ENCODE peak calls at places on chromosomes 4 and X, in seven cellular contexts. T is suprapubic skin; B is transverse colon; K is heart right ventricle; M is neuronal stem cell; N is left ventricle myocardium inferior; Q is CD4-positive, CD25-positive, alpha-beta regulatory T cell. I is an unnamed sample.

GRCh38 chr4:19999331-19999730 is 252.4 kb upstream of the SLIT2 start:
- DNase-seq in N (no peak), Q (no peak), B (no peak), K (no peak), M (no peak), T (no peak), I (no peak)

GRCh38 chr4:143700420-143701352 is at the start of gene FREM3:
- DNase-seq in Q (peak; percentile 52), N (no peak), B (no peak), T (no peak), K (no peak), M (peak; percentile 20), I (no peak)

GRCh38 chrX:40156472-40157227 is 58.9 kb upstream of the BCOR start:
- DNase-seq in N (no peak), M (no peak), Q (no peak), K (no peak), T (no peak), B (no peak), I (no peak)

GRCh38 chr4:61921890-61922289 is 721.8 kb downstream of the ADGRL3 start:
- DNase-seq in T (no peak), B (no peak), Q (no peak), M (no peak), K (no peak), N (no peak), I (no peak)

GRCh38 chr4:76830612-76831474 is 67.1 kb downstream of the SOWAHB start:
- DNase-seq in B (peak; percentile 79), N (no peak), Q (no peak), K (peak; percentile 77), M (peak; percentile 20), T (no peak), I (no peak)

GRCh38 chrX:18676470-18676869 is 4.6 kb upstream of the RS1 start:
- DNase-seq in N (no peak), T (no peak), B (no peak), K (no peak), Q (no peak), M (peak; percentile 8), I (no peak)

GRCh38 chr4:61408163-61408562 is 208.0 kb downstream of the ADGRL3 start:
- DNase-seq in B (no peak), T (no peak), N (no peak), K (no peak), Q (no peak), M (peak; percentile 32), I (no peak)

GRCh38 chr4:139453371-139454110 is 380 bp upstream of the RAB33B start:
- DNase-seq in M (peak; percentile 93), N (peak; percentile 98), K (peak; percentile 98), B (peak; percentile 98), Q (peak; percentile 98), T (peak; percentile 99), I (peak; percentile 98)

GRCh38 chr4:48699470-48699869 is 80.6 kb downstream of the FRYL start:
- DNase-seq in B (no peak), T (no peak), K (no peak), M (no peak), Q (no peak), N (no peak), I (no peak)

GRCh38 chrX:40423299-40423698 is 157.5 kb upstream of the ATP6AP2 start:
- DNase-seq in T (no peak), N (no peak), K (no peak), Q (peak; percentile 4), M (no peak), B (no peak), I (no peak)

GRCh38 chr4:116539744-116540143 is 545.6 kb downstream of the TRAM1L1 start:
- DNase-seq in Q (no peak), T (no peak), M (no peak), N (no peak), B (no peak), K (no peak), I (no peak)

GRCh38 chrX:116246261-116246660 is 75.7 kb downstream of the AGTR2 start:
- DNase-seq in M (no peak), N (no peak), B (no peak), Q (no peak), K (no peak), T (no peak), I (no peak)

GRCh38 chr4:123046096-123046495 is 123.7 kb upstream of the NUDT6 start:
- DNase-seq in N (no peak), T (no peak), M (no peak), B (no peak), K (no peak), Q (no peak), I (no peak)

GRCh38 chrX:116961872-116962582 is 499.3 kb upstream of the CT83 start:
- DNase-seq in M (no peak), T (no peak), Q (no peak), N (no peak), B (no peak), K (no peak), I (no peak)

GRCh38 chr4:176002007-176002623 is 63.5 kb upstream of the WDR17 start:
- DNase-seq in T (peak; percentile 60), Q (peak; percentile 2), N (no peak), M (peak; percentile 43), K (no peak), B (peak; percentile 29), I (no peak)

GRCh38 chr4:89837385-89837995 is 529 bp upstream of the SNCA start:
- DNase-seq in K (no peak), M (peak; percentile 79), T (no peak), Q (peak; percentile 38), N (no peak), B (no peak), I (no peak)

GRCh38 chr4:112517067-112517588 is 1.1 kb upstream of the NEUROG2 start:
- DNase-seq in Q (no peak), T (no peak), M (peak; percentile 56), N (no peak), B (no peak), K (no peak), I (no peak)

DNA sequence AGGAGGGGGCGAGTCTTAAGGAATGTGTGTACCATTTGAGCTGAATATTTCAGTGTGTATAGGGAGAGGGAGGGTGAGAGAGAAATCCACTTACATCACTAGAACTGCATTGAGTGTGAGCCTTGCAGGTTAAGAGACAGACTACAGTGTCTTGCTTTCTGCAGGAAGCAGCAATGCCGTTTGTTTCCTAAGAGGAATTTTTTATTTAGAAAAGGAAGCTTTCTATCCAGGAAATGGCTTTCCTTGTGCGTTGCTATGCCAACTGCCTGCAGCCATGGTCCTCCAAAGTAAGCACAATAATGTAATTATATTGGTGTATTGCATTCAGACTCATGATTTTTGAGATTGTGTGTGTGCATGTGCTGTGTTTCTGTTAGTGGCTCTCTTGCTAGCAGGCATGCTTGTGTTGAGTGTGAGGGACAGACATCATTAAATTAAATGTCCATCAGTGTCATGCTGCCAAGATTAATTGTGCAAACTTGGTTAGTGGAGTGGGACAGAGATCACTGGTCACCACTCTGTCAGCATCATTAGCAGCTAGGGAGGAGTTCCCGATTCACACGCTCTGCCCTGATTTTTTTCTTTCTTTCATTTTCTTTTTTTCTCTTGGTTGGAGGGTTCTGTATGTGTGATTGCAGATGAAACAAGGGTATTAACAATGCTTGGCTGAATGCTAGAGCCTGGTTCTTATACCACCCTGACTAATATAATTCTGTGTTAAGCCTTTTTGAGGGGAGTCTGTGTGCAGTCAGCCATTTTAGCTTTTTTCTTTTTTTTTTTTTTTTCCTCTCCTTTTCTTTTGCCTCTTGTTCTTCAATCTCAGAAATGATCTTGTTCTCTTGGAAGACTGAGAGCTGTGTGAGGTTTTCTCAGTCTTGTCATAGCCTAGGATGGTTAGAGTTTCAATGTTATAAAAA is 164.4 kb downstream of the RAPGEF2 start:
- DNase-seq in N (no peak), Q (no peak), M (no peak), B (no peak), T (no peak), K (no peak), I (no peak)
- H3K4me1 ChIP-seq in N (peaks cover 99% of the 10 kb centered on the region), Q (no peaks in the 10 kb centered on the region), M (peaks cover 17% of the 10 kb centered on the region), B (peaks cover 10% of the 10 kb centered on the region), T (peaks cover 32% of the 10 kb centered on the region), K (peaks cover 47% of the 10 kb centered on the region), I (no peaks in the 10 kb centered on the region)

GRCh38 chr4:150679018-150679766 is 97.2 kb downstream of the MAB21L2 start:
- DNase-seq in M (no peak), Q (no peak), N (no peak), T (no peak), K (no peak), B (no peak), I (no peak)
- H3K4me3 ChIP-seq in M (no peak overlapping the region), Q (no peak overlapping the region), N (no peak overlapping the region), T (no peak overlapping the region), K (no peak overlapping the region), B (no peak overlapping the region), I (no peak overlapping the region)

GRCh38 chr4:1750381-1751154 is 29.2 kb downstream of the TACC3 start:
- DNase-seq in N (no peak), K (no peak), T (no peak), B (no peak), M (no peak), Q (no peak), I (no peak)
- H3K4me1 ChIP-seq in N (peaks cover 19% of the 10 kb centered on the region), K (peaks cover 10% of the 10 kb centered on the region), T (peaks cover 55% of the 10 kb centered on the region), B (peaks cover 22% of the 10 kb centered on the region), M (peaks cover 9% of the 10 kb centered on the region), Q (peaks cover 25% of the 10 kb centered on the region), I (peaks cover 12% of the 10 kb centered on the region)

DNA sequence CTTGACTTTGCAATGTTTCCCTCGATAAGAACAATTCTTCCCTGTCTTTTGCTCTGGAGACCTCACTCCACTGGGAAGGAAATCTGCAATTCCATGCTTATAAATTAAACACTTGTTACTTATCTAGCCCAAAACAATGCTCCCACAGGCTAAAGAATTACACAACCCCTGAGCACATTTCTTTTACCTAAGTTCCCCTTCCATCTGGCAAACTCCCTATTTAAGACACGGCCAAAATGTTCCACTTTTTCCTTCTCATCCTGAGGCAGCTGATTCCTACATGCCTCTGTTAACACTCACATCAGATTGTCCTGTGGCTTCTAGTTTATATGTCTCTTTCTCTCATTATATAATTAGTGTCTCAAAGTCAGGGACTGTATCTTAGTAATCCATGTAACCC is 211.7 kb downstream of the COX18 start:
- DNase-seq in T (no peak), B (no peak), Q (no peak), M (no peak), K (no peak), N (no peak), I (no peak)
- H3K4me3 ChIP-seq in T (no peak overlapping the region), B (no peak overlapping the region), Q (no peak overlapping the region), M (no peak overlapping the region), K (no peak overlapping the region), N (no peak overlapping the region), I (no peak overlapping the region)

I was measured in CD8-positive, alpha-beta memory T cell.